ENCODE peak calls at places on chromosomes 1 and 21, in four cellular contexts. One of them, this sample, is unnamed.

GRCh38 chr21:41112740-41113692 is 54.9 kb upstream of the BACE2 start:
- DNase-seq in AG10803: peak
- DNase-seq in heart left ventricle: no peak
- DNase-seq in OCI-LY7: peak
- DNase-seq in this sample: no peak

GRCh38 chr1:11641776-11642305 is 12.4 kb downstream of the FBXO2 start:
- DNase-seq in AG10803: no peak
- DNase-seq in heart left ventricle: no peak
- DNase-seq in OCI-LY7: no peak
- DNase-seq in this sample: peak

GRCh38 chr1:79391896-79392295 is 385.4 kb upstream of the ADGRL4 start:
- DNase-seq in OCI-LY7: no peak
- DNase-seq in heart left ventricle: no peak
- DNase-seq in AG10803: no peak
- DNase-seq in this sample: no peak

GRCh38 chr1:53348491-53349368 is 20.9 kb upstream of the LRP8 start:
- DNase-seq in OCI-LY7: no peak
- DNase-seq in heart left ventricle: peak
- DNase-seq in AG10803: no peak
- DNase-seq in this sample: no peak

GRCh38 chr1:235261243-235261642 is 66.7 kb downstream of the ARID4B start:
- DNase-seq in OCI-LY7: no peak
- DNase-seq in AG10803: no peak
- DNase-seq in heart left ventricle: no peak
- DNase-seq in this sample: no peak

GRCh38 chr1:5970623-5971273 is 21.5 kb downstream of the NPHP4 start:
- DNase-seq in OCI-LY7: no peak
- DNase-seq in heart left ventricle: no peak
- DNase-seq in AG10803: no peak
- DNase-seq in this sample: no peak

GRCh38 chr21:14876464-14876863 is 188.3 kb downstream of the NRIP1 start:
- DNase-seq in AG10803: no peak
- DNase-seq in OCI-LY7: no peak
- DNase-seq in heart left ventricle: no peak
- DNase-seq in this sample: no peak

GRCh38 chr1:94905207-94905606 is 21.7 kb downstream of the CNN3 start:
- DNase-seq in OCI-LY7: no peak
- DNase-seq in AG10803: no peak
- DNase-seq in heart left ventricle: no peak
- DNase-seq in this sample: no peak

GRCh38 chr21:42574234-42575027 is 60.8 kb downstream of the SLC37A1 start:
- DNase-seq in AG10803: peak
- DNase-seq in heart left ventricle: no peak
- DNase-seq in OCI-LY7: no peak
- DNase-seq in this sample: peak

GRCh38 chr1:26702680-26703038 is 6.8 kb downstream of the ARID1A start:
- DNase-seq in OCI-LY7: no peak
- DNase-seq in AG10803: no peak
- DNase-seq in heart left ventricle: no peak
- DNase-seq in this sample: no peak
- H3K4me3 ChIP-seq in OCI-LY7: no peak
- H3K4me3 ChIP-seq in AG10803: no peak
- H3K4me3 ChIP-seq in heart left ventricle: no peak
- H3K4me3 ChIP-seq in this sample: no peak

DNA sequence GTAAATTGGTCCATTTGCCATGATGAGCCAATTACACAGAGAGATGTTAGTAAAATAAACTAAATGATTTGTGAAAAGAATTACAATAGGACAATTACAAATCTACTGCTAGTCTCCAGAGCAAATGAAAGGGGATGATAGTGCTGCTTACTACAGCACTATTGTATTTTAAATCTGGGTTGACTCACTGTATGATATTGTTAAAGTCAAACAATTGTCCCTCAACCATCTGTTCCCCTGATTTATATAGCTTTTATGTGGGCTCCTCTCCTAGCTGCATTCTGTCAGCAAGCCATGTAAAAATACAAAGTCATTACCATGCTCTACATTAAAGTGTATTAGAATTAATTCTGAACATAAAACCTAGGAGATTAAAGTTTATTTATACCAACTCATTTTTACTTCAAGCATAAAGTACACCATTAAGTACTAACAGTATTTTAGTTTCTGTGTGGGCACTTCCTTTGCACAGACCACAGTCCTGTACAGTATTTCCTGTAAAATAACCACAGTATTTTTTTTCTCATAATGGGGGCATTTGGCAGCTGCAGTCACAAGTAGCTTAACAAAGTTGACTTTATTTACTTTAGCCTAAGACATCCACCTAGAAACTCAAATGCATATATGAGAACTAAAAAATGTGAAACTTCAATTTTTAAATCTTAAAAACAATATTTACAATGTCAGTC is 135.8 kb downstream of the VAV3 start:
- DNase-seq in AG10803: peak
- DNase-seq in heart left ventricle: no peak
- DNase-seq in OCI-LY7: peak
- DNase-seq in this sample: no peak
- H3K4me3 ChIP-seq in AG10803: no peak
- H3K4me3 ChIP-seq in heart left ventricle: no peak
- H3K4me3 ChIP-seq in OCI-LY7: peak
- H3K4me3 ChIP-seq in this sample: no peak

GRCh38 chr1:231138221-231138620 is 23.6 kb upstream of the TRIM67 start:
- DNase-seq in OCI-LY7: no peak
- DNase-seq in heart left ventricle: no peak
- DNase-seq in AG10803: no peak
- DNase-seq in this sample: no peak

GRCh38 chr1:231139125-231139649 is 22.7 kb upstream of the TRIM67 start:
- DNase-seq in AG10803: peak
- DNase-seq in OCI-LY7: no peak
- DNase-seq in heart left ventricle: no peak
- DNase-seq in this sample: no peak

GRCh38 chr1:231134624-231135023 is 27.2 kb upstream of the TRIM67 start:
- DNase-seq in AG10803: no peak
- DNase-seq in OCI-LY7: no peak
- DNase-seq in heart left ventricle: no peak
- DNase-seq in this sample: no peak

DNA sequence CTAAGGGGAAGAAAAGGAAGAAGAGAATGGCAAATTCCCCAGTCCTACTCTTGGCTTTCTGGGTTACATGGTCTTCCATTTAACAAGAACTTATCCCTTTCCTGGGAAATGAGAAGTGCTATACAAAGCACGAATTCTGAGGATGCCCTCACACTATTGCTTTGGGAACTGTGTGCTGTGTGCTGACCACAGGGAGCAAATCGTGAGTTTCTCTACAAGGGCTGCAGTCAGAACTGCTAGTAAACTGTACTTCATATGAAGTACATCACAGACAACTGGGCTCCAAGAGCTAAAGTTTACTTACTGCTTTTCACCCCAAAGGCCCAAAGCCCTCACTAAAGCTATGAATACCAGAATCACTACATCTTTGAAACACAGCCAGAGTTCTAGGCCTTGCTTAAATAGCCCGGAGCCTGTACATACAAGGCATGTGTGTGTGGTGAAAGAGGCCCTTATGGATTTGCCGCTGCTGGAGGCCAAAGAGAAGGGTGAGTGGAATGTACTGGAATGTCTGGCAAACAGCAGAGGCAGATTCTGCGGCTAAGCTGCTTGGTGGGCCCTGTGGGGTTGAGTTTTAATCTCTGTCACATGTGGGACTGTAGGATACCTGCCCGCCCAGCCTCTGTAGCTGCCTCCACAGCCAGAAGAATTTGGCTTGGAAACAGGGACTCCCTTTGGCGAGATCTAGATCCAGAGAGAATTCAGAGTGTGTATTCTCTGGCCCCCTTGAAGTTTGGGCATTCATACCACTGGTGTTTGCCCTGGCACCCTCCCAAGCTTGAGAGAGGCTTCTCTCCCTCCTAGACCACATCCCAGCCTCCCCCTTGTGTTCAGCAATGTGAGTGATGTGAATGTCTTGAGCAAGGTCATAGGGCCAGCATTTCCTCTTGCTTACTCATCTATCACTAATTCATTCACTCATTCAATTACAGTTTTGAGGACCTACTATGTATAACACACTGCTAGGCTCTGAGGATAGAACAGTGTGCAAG is 21.9 kb upstream of the TRIM67 start:
- DNase-seq in AG10803: peak
- DNase-seq in OCI-LY7: no peak
- DNase-seq in heart left ventricle: no peak
- DNase-seq in this sample: no peak
- H3K4me3 ChIP-seq in AG10803: no peak
- H3K4me3 ChIP-seq in OCI-LY7: no peak
- H3K4me3 ChIP-seq in heart left ventricle: no peak
- H3K4me3 ChIP-seq in this sample: no peak

GRCh38 chr1:41898191-41898713 is 20.5 kb downstream of the HIVEP3 start:
- DNase-seq in AG10803: peak
- DNase-seq in heart left ventricle: peak
- DNase-seq in OCI-LY7: no peak
- DNase-seq in this sample: no peak

GRCh38 chr1:41895552-41895951 is 23.2 kb downstream of the HIVEP3 start:
- DNase-seq in OCI-LY7: no peak
- DNase-seq in heart left ventricle: no peak
- DNase-seq in AG10803: no peak
- DNase-seq in this sample: no peak

GRCh38 chr1:41894101-41894620 is 24.6 kb downstream of the HIVEP3 start:
- DNase-seq in heart left ventricle: no peak
- DNase-seq in OCI-LY7: no peak
- DNase-seq in AG10803: no peak
- DNase-seq in this sample: no peak

GRCh38 chr1:41892211-41892840 is 26.4 kb downstream of the HIVEP3 start:
- DNase-seq in OCI-LY7: no peak
- DNase-seq in AG10803: no peak
- DNase-seq in heart left ventricle: no peak
- DNase-seq in this sample: no peak

DNA sequence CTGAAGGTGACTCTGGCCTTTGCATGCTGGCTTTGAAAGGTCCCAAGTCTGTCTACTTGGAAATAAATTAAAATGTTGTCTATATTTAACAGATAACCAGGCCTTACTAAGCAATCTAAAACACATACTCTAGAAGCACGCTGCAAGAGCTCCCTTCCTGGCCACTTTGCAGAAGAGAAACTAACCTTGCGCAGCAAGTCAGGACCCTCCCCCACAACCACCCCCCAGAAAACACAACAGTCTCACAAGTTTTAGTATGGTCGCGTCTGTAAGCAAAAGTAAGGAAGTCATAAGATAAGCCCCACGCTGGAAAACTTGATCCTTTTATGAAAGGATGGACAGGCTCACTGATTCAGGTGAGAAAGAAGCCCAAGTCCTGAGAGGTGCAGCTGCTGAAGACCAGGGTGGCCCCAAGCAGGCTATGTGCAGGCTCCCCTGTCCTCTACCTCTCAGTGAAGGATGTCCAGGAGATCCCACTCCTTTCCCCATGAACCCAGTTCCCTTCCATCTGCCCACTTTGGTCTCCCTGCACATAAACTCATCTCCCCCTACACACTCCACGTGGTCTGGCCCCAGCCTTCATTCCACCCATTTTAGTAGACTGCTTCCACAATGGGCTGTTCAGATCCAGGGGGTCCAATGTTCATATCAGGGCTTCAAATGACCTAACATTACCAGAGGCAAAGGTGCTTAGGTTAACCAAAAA is 23.8 kb downstream of the HIVEP3 start:
- DNase-seq in AG10803: no peak
- DNase-seq in OCI-LY7: no peak
- DNase-seq in heart left ventricle: no peak
- DNase-seq in this sample: no peak
- H3K4me3 ChIP-seq in AG10803: no peak
- H3K4me3 ChIP-seq in OCI-LY7: no peak
- H3K4me3 ChIP-seq in heart left ventricle: no peak
- H3K4me3 ChIP-seq in this sample: no peak

DNA sequence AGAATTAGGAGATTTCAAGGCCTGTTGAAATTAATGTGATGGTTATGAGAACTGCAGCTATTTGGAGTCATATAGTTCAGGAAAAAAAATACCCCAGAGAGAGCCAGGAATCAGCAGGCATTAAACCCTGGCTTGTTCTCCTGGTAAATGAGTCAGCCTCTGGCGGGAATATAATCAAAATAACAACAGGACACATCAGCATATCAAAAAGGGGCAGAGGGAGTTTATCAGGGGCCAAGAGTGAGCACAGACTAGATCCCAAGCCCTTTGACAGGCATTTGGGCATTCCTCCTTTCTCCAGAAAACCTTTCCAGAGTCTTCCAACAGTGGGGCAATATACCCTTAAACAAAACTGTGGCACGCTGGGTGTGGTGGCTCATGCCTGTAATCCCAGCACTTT is 27.6 kb downstream of the CACHD1 start:
- DNase-seq in heart left ventricle: no peak
- DNase-seq in OCI-LY7: no peak
- DNase-seq in AG10803: peak
- DNase-seq in this sample: no peak
- H3K4me3 ChIP-seq in heart left ventricle: no peak
- H3K4me3 ChIP-seq in OCI-LY7: no peak
- H3K4me3 ChIP-seq in AG10803: no peak
- H3K4me3 ChIP-seq in this sample: no peak